ENCODE peak calls at places on chromosome 12, in five cellular contexts. Q, B, L, Z and K are unnamed samples.

GRCh38 chr12:126936181-126936851 is 1330.7 kb upstream of the TMEM132C start:
- DNase-seq in Q (no peak), B (peak; percentile 82), L (peak; percentile 0), Z (peak; percentile 13), K (no peak)

GRCh38 chr12:39505025-39505424 is 62.1 kb upstream of the KIF21A start:
- DNase-seq in Q (peak; percentile 75), B (peak; percentile 2), L (no peak), Z (no peak), K (no peak)

GRCh38 chr12:39331539-39332261 is 111.2 kb downstream of the KIF21A start:
- DNase-seq in Q (no peak), B (no peak), L (peak; percentile 51), Z (no peak), K (no peak)

GRCh38 chr12:24754690-24755638 is 193.9 kb downstream of the BCAT1 start:
- DNase-seq in Q (peak; percentile 97), B (peak; percentile 46), L (no peak), Z (peak; percentile 47), K (no peak)

GRCh38 chr12:110846615-110847566 is at the start of gene CCDC63:
- DNase-seq in Q (peak; percentile 47), B (no peak), L (peak; percentile 13), Z (peak; percentile 60), K (peak; percentile 20)

GRCh38 chr12:91349451-91349850 is 166.8 kb upstream of the DCN start:
- DNase-seq in Q (peak; percentile 13), B (no peak), L (no peak), Z (no peak), K (no peak)

GRCh38 chr12:75760481-75761324 is 249.3 kb upstream of the KRR1 start:
- DNase-seq in Q (no peak), B (no peak), L (no peak), Z (no peak), K (no peak)

GRCh38 chr12:56160160-56160763 is 2.1 kb downstream of the MYL6 start:
- DNase-seq in Q (peak; percentile 54), B (peak; percentile 58), L (peak; percentile 61), Z (peak; percentile 78), K (peak; percentile 87)

GRCh38 chr12:92928962-92929915 is at the start of gene EEA1:
- DNase-seq in Q (peak; percentile 95), B (peak; percentile 84), L (peak; percentile 97), Z (peak; percentile 99), K (peak; percentile 91)

GRCh38 chr12:123924539-123924938 is 48.1 kb downstream of the CCDC92 start:
- DNase-seq in Q (no peak), B (no peak), L (no peak), Z (no peak), K (no peak)

GRCh38 chr12:20599757-20600156 is 95.4 kb upstream of the SLCO1C1 start:
- DNase-seq in Q (peak; percentile 35), B (no peak), L (no peak), Z (no peak), K (no peak)

GRCh38 chr12:93812616-93813015 is 135.4 kb downstream of the CRADD start:
- DNase-seq in Q (peak; percentile 41), B (no peak), L (no peak), Z (no peak), K (no peak)

GRCh38 chr12:118098456-118098855 is 5.4 kb downstream of the VSIG10 start:
- DNase-seq in Q (no peak), B (no peak), L (no peak), Z (no peak), K (no peak)

GRCh38 chr12:25262696-25263095 is 12.0 kb upstream of the KRAS start:
- DNase-seq in Q (no peak), B (no peak), L (no peak), Z (no peak), K (no peak)

GRCh38 chr12:23536293-23536692 is 413.2 kb downstream of the SOX5 start:
- DNase-seq in Q (no peak), B (no peak), L (no peak), Z (no peak), K (no peak)

GRCh38 chr12:6193853-6194815 is 6.1 kb upstream of the CD9 start:
- DNase-seq in Q (peak; percentile 62), B (no peak), L (no peak), Z (peak; percentile 31), K (peak; percentile 48)

GRCh38 chr12:104319918-104320626 is 16.5 kb downstream of the EID3 start:
- DNase-seq in Q (no peak), B (no peak), L (no peak), Z (no peak), K (no peak)

GRCh38 chr12:53180931-53181645 is 363 bp upstream of the CSAD start:
- DNase-seq in Q (peak; percentile 73), B (peak; percentile 57), L (no peak), Z (peak; percentile 90), K (peak; percentile 60)

GRCh38 chr12:102964872-102965271 is 7.4 kb downstream of the ASCL1 start:
- DNase-seq in Q (no peak), B (no peak), L (no peak), Z (peak; percentile 49), K (no peak)

GRCh38 chr12:57620936-57621496 is 9.8 kb downstream of the ARHGEF25 start:
- DNase-seq in Q (no peak), B (no peak), L (no peak), Z (peak; percentile 35), K (no peak)

GRCh38 chr12:100359822-100360221 is 2.9 kb downstream of the SLC17A8 start:
- DNase-seq in Q (peak; percentile 50), B (peak; percentile 51), L (no peak), Z (no peak), K (no peak)

GRCh38 chr12:51593539-51593938 is 2.5 kb downstream of the SCN8A start:
- DNase-seq in Q (peak; percentile 74), B (peak; percentile 40), L (peak; percentile 21), Z (peak; percentile 53), K (peak; percentile 56)

GRCh38 chr12:75750950-75751349 is 239.5 kb upstream of the KRR1 start:
- DNase-seq in Q (peak; percentile 87), B (no peak), L (no peak), Z (no peak), K (peak; percentile 15)

GRCh38 chr12:106301611-106302321 is 767 bp upstream of the TCP11L2 start:
- DNase-seq in Q (peak; percentile 56), B (no peak), L (peak; percentile 83), Z (peak; percentile 70), K (peak; percentile 89)

GRCh38 chr12:104275689-104276088 is 27.9 kb upstream of the EID3 start:
- DNase-seq in Q (no peak), B (no peak), L (no peak), Z (no peak), K (no peak)

GRCh38 chr12:3262466-3262865 is 185.3 kb downstream of the TSPAN9 start:
- DNase-seq in Q (no peak), B (no peak), L (no peak), Z (no peak), K (no peak)

GRCh38 chr12:65168606-65169310 is 625 bp upstream of the LEMD3 start:
- DNase-seq in Q (no peak), B (no peak), L (no peak), Z (no peak), K (peak; percentile 4)

GRCh38 chr12:63915105-63915830 is 70.8 kb downstream of the SRGAP1 start:
- DNase-seq in Q (peak; percentile 82), B (peak; percentile 43), L (no peak), Z (no peak), K (peak; percentile 40)